ENCODE peak calls at places on chromosomes 5 and 9, in nine cellular contexts. T, X, L, Z, H, F, G, P and S are unnamed samples.

GRCh38 chr9:95669253-95669652 is 152.5 kb upstream of the PTCH1 start:
- DNase-seq in T (no peak), X (no peak), L (no peak), Z (no peak), H (no peak), F (no peak), G (no peak), P (no peak), S (no peak)

GRCh38 chr5:179212870-179213269 is 132.4 kb downstream of the ADAMTS2 start:
- DNase-seq in T (no peak), X (no peak), L (no peak), Z (no peak), H (peak; percentile 36), F (no peak), G (no peak), P (no peak), S (no peak)

GRCh38 chr9:136512651-136513066 is 29.8 kb upstream of the SEC16A start:
- DNase-seq in T (no peak), X (no peak), L (no peak), Z (peak; percentile 33), H (peak; percentile 39), F (no peak), G (no peak), P (no peak), S (no peak)

GRCh38 chr5:5633579-5633978 is 211.1 kb downstream of the ICE1 start:
- DNase-seq in T (no peak), X (no peak), L (no peak), Z (no peak), H (no peak), F (no peak), G (no peak), P (no peak), S (no peak)

GRCh38 chr9:130343445-130343918 is 77.9 kb downstream of the HMCN2 start:
- DNase-seq in T (no peak), X (peak; percentile 40), L (no peak), Z (no peak), H (no peak), F (no peak), G (no peak), P (no peak), S (no peak)

GRCh38 chr5:65451436-65451835 is 30.3 kb downstream of the ADAMTS6 start:
- DNase-seq in T (no peak), X (no peak), L (no peak), Z (peak; percentile 44), H (peak; percentile 19), F (no peak), G (peak; percentile 21), P (no peak), S (no peak)

GRCh38 chr5:149485655-149486615 is 65.3 kb downstream of the CSNK1A1 start:
- DNase-seq in T (peak; percentile 99), X (no peak), L (peak; percentile 93), Z (peak; percentile 98), H (peak; percentile 99), F (peak; percentile 91), G (peak; percentile 100), P (peak; percentile 100), S (peak; percentile 99)

GRCh38 chr5:2196989-2197531 is 314.3 kb upstream of the IRX4 start:
- DNase-seq in T (no peak), X (no peak), L (peak; percentile 48), Z (no peak), H (no peak), F (no peak), G (no peak), P (no peak), S (no peak)

GRCh38 chr9:130027533-130028370 is 15.2 kb downstream of the FNBP1 start:
- DNase-seq in T (no peak), X (no peak), L (no peak), Z (no peak), H (no peak), F (no peak), G (no peak), P (no peak), S (no peak)

GRCh38 chr5:102815560-102816324 is 60.6 kb downstream of the PAM start:
- DNase-seq in T (no peak), X (no peak), L (no peak), Z (peak; percentile 27), H (peak; percentile 47), F (no peak), G (peak; percentile 35), P (no peak), S (no peak)

GRCh38 chr9:113257863-113258262 is 17.5 kb downstream of the CDC26 start:
- DNase-seq in T (no peak), X (no peak), L (no peak), Z (no peak), H (no peak), F (no peak), G (no peak), P (no peak), S (no peak)

GRCh38 chr5:67283988-67284457 is 87.4 kb upstream of the CD180 start:
- DNase-seq in T (no peak), X (no peak), L (no peak), Z (peak; percentile 62), H (no peak), F (no peak), G (no peak), P (no peak), S (no peak)

GRCh38 chr5:67182406-67182805 is 14.2 kb downstream of the CD180 start:
- DNase-seq in T (peak; percentile 41), X (peak; percentile 63), L (peak; percentile 89), Z (peak; percentile 87), H (peak; percentile 82), F (peak; percentile 73), G (peak; percentile 86), P (peak; percentile 24), S (no peak)

GRCh38 chr9:3401556-3401955 is 124.2 kb downstream of the RFX3 start:
- DNase-seq in T (no peak), X (no peak), L (no peak), Z (no peak), H (no peak), F (no peak), G (peak; percentile 63), P (no peak), S (no peak)

GRCh38 chr9:91580136-91580535 is 156.5 kb upstream of the NFIL3 start:
- DNase-seq in T (no peak), X (no peak), L (no peak), Z (peak; percentile 80), H (peak; percentile 40), F (no peak), G (peak; percentile 88), P (no peak), S (no peak)

GRCh38 chr9:128593039-128593438 is 40.7 kb downstream of the SPTAN1 start:
- DNase-seq in T (no peak), X (no peak), L (no peak), Z (no peak), H (no peak), F (no peak), G (no peak), P (no peak), S (no peak)

GRCh38 chr5:76615759-76616158 is 7.4 kb downstream of the F2RL2 start:
- DNase-seq in T (no peak), X (no peak), L (no peak), Z (no peak), H (no peak), F (no peak), G (no peak), P (no peak), S (no peak)

GRCh38 chr5:132011561-132012384 is at the start of gene ACSL6:
- DNase-seq in T (no peak), X (peak; percentile 21), L (peak; percentile 83), Z (no peak), H (no peak), F (peak; percentile 16), G (no peak), P (no peak), S (no peak)
- H3K4me3 ChIP-seq in T (peak within 1 kb of the TSS; percentile 34), X (peak within 1 kb of the TSS; percentile 31), L (peak within 1 kb of the TSS; percentile 23), Z (peak within 1 kb of the TSS; percentile 49), H (peak within 1 kb of the TSS; percentile 40), F (peak within 1 kb of the TSS; percentile 66), G (peak within 1 kb of the TSS; percentile 38), P (peak within 1 kb of the TSS; percentile 46), S (peak within 1 kb of the TSS; percentile 47)

DNA sequence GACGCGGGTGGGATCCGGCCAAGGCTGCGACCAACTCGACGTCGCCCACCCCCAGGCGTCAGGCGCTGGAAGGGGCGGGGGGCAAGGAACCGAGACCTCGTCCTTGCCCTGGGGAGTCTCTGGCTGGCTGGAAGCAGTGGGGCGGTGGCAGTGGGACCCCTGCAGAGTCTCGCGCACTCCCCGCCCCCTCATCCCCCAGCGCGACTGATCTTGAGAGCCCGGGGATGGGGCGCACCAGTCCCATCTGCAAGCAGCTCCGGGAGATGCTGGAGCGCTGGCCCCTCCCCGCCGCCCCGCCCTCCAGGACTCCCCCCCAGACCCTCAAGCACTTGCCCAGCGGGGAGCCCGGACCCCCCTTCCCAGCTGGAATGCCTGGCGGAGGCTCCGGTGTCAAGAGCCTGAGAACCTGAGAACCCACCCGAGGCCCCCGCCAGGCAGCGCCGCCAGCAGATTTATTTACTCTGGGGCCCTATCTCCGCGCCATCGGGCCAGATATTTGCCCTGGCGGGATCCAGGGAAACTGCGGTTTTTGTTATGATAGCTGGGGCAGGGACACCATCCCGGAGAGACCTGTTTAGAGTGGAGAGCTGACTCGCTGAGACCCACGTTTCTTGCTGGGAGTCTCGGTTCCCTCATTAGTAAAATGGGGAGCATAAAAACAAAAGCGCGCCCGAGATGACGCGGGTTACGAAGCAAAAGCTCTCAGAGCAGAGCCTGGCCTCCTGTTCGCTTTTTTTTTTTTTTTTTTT is 1.2 kb downstream of the PRRT1B start:
- DNase-seq in T (no peak), X (no peak), L (no peak), Z (peak; percentile 6), H (no peak), F (no peak), G (no peak), P (no peak), S (no peak)
- TF ChIP-seq CTCF in T (no peak), X (no peak), L (no peak), Z (no peak), H (no peak), F (no peak), G (no peak), P (no peak), S (no peak)

DNA sequence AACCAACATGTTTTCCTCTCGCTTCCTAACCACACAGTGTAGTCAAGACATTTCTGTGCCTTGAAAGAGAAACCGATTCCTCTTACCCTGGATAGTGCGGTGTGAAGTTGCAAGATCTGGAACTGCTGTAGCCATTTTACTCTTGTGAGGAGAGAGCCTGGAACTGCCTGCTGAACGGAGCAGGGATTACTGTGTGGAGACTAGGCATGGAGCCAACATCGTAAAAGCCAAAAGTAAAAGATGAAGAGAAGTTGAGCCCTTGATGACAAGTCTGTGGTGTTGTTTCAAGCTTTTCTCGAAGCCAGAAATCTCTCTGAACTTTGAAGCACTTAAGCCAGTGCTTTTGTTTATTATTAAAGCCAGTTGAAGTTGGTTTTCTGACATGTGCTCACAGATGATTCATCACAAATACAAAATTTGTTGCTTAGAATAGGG is 110.1 kb upstream of the GRIN3A start:
- DNase-seq in T (no peak), X (no peak), L (no peak), Z (no peak), H (no peak), F (no peak), G (peak; percentile 15), P (no peak), S (no peak)
- H3K4me3 ChIP-seq in T (no peak overlapping the region), X (no peak overlapping the region), L (no peak overlapping the region), Z (no peak overlapping the region), H (no peak overlapping the region), F (no peak overlapping the region), G (no peak overlapping the region), P (no peak overlapping the region), S (no peak overlapping the region)

GRCh38 chr9:122464633-122465567 is 12.8 kb downstream of the OR1J1 start:
- DNase-seq in T (peak; percentile 85), X (peak; percentile 66), L (peak; percentile 92), Z (peak; percentile 96), H (peak; percentile 95), F (peak; percentile 79), G (peak; percentile 71), P (peak; percentile 64), S (peak; percentile 26)

GRCh38 chr9:122468735-122469134 is 9.0 kb downstream of the OR1J1 start:
- DNase-seq in T (peak; percentile 84), X (no peak), L (no peak), Z (peak; percentile 58), H (peak; percentile 69), F (no peak), G (peak; percentile 39), P (peak; percentile 42), S (no peak)

GRCh38 chr9:122463828-122464632 is 13.7 kb downstream of the OR1J1 start:
- DNase-seq in T (no peak), X (no peak), L (no peak), Z (peak; percentile 20), H (no peak), F (no peak), G (no peak), P (no peak), S (no peak)
- TF ChIP-seq CTCF in T (peak; percentile 21), X (no peak), L (no peak), Z (peak; percentile 25), H (peak; percentile 18), F (no peak), G (no peak), P (no peak), S (peak; percentile 8)